ENCODE peak calls at places on chromosome 21, in eight cellular contexts. C is sigmoid colon, V is testis, Q is lower leg skin, D is NB4, F is adrenal gland, J is body of pancreas, B is uterus. Y is an unnamed sample.

GRCh38 chr21:45981641-45982255 is at the start of gene COL6A1:
- DNase-seq in C (peak; percentile 91), B (peak; percentile 75), V (peak; percentile 67), F (peak; percentile 74), Q (peak; percentile 49), J (peak; percentile 72), D (peak; percentile 49), Y (peak; percentile 83)

GRCh38 chr21:24895885-24896734 is 711.2 kb downstream of the MRPL39 start:
- DNase-seq in B (no peak), V (peak; percentile 56), C (no peak), F (peak; percentile 18), Q (no peak), J (peak; percentile 10), D (peak; percentile 25), Y (no peak)

GRCh38 chr21:35051287-35051818 is 2.3 kb upstream of the RUNX1 start:
- DNase-seq in D (peak; percentile 97), Q (peak; percentile 84), B (peak; percentile 32), J (peak; percentile 87), F (peak; percentile 83), C (peak; percentile 90), V (peak; percentile 75), Y (peak; percentile 96)

GRCh38 chr21:38774152-38774551 is 31.6 kb upstream of the ETS2 start:
- DNase-seq in F (no peak), C (no peak), B (no peak), D (no peak), Q (no peak), J (no peak), V (no peak), Y (no peak)

GRCh38 chr21:39430954-39431353 is 14.6 kb downstream of the LCA5L start:
- DNase-seq in J (no peak), Q (no peak), C (no peak), F (no peak), D (no peak), B (no peak), V (no peak), Y (no peak)

GRCh38 chr21:14120091-14120734 is 90.5 kb downstream of the LIPI start:
- DNase-seq in Q (no peak), B (no peak), D (peak; percentile 64), V (peak; percentile 48), C (no peak), F (peak; percentile 35), J (peak; percentile 68), Y (no peak)

GRCh38 chr21:25963186-25963585 is 207.4 kb downstream of the APP start:
- DNase-seq in Q (no peak), J (no peak), C (no peak), F (peak; percentile 49), B (no peak), V (no peak), D (no peak), Y (no peak)

GRCh38 chr21:45989355-45990048 is 7.9 kb downstream of the COL6A1 start:
- DNase-seq in F (peak; percentile 6), D (no peak), V (peak; percentile 9), Q (no peak), J (no peak), C (peak; percentile 67), B (peak; percentile 20), Y (peak; percentile 69)

GRCh38 chr21:43361493-43362296 is 65.2 kb downstream of the SIK1 start:
- DNase-seq in F (no peak), C (peak; percentile 83), D (no peak), Q (peak; percentile 86), V (peak; percentile 55), B (no peak), J (no peak), Y (peak; percentile 87)

GRCh38 chr21:8997011-8997440 is 1524.4 kb upstream of the TPTE start:
- DNase-seq in V (no peak), J (no peak), B (no peak), F (no peak), D (no peak), C (no peak), Q (no peak), Y (no peak)

GRCh38 chr21:38735807-38736206 is 69.9 kb upstream of the ETS2 start:
- DNase-seq in F (no peak), B (no peak), D (no peak), Q (no peak), V (no peak), J (no peak), C (no peak), Y (no peak)

GRCh38 chr21:39349211-39350093 is 564 bp upstream of the HMGN1 start:
- DNase-seq in J (peak; percentile 99), Q (peak; percentile 95), F (peak; percentile 97), C (peak; percentile 96), B (peak; percentile 94), V (peak; percentile 98), D (peak; percentile 98), Y (peak; percentile 99)

GRCh38 chr21:34933609-34934345 is 115.3 kb downstream of the RUNX1 start:
- DNase-seq in Q (no peak), V (no peak), F (no peak), D (no peak), J (no peak), B (no peak), C (no peak), Y (peak; percentile 67)

DNA sequence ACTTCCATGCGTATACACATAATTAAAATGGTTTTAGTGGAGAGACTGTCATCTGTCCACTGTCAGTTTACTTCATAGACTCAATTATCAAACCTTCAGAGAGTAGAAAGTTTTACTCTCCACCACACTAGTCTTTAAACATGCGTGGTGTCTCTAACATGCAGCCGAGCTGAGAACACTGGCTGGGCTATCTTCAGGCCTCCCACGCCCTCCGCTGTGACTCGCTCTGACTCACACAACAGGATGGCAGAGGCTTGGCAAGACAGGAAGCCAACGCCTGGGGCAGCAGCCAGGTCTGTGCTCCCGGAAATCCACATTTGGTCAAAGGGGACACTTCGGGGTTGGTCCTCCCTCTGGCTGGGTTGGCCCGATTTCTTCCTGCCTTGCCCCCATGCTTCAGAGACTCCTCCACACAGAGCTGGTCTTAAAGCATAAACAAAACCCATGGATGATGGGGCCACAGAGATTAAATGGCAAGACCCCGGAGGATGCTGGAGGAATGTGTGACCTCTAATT is 22.7 kb upstream of the IFNGR2 start:
- DNase-seq in J (peak; percentile 73), C (peak; percentile 90), D (peak; percentile 98), V (peak; percentile 94), Q (peak; percentile 94), B (peak; percentile 84), F (peak; percentile 94), Y (peak; percentile 97)
- TF ChIP-seq POLR2A in J (no peak), C (peak; percentile 18), D (no peak), V (no peak), Q (no peak), B (no peak), F (no peak), Y (no peak)

GRCh38 chr21:37449302-37449937 is 82.8 kb downstream of the DYRK1A start:
- DNase-seq in V (no peak), D (no peak), B (no peak), C (no peak), F (no peak), Q (no peak), J (no peak), Y (no peak)

GRCh38 chr21:37447288-37447936 is 80.8 kb downstream of the DYRK1A start:
- DNase-seq in B (no peak), F (no peak), Q (no peak), J (no peak), C (no peak), D (no peak), V (no peak), Y (no peak)

GRCh38 chr21:37445228-37445627 is 78.7 kb downstream of the DYRK1A start:
- DNase-seq in B (peak; percentile 31), F (no peak), D (no peak), J (no peak), C (no peak), Q (no peak), V (no peak), Y (no peak)

GRCh38 chr21:37443683-37444082 is 77.1 kb downstream of the DYRK1A start:
- DNase-seq in C (no peak), Q (no peak), D (no peak), J (no peak), F (no peak), V (no peak), B (no peak), Y (no peak)

GRCh38 chr21:37446552-37446951 is 80.0 kb downstream of the DYRK1A start:
- DNase-seq in F (peak; percentile 29), J (no peak), D (no peak), V (no peak), B (no peak), C (no peak), Q (no peak), Y (no peak)
- TF ChIP-seq CTCF in F (no peak), J (no peak), D (no peak), V (no peak), B (no peak), C (no peak), Q (no peak), Y (no peak)

GRCh38 chr21:42346866-42347600 is 3.8 kb downstream of the TFF2 start:
- DNase-seq in D (no peak), V (no peak), J (no peak), Q (no peak), B (no peak), F (no peak), C (no peak), Y (peak; percentile 52)

GRCh38 chr21:42346441-42346840 is 4.4 kb downstream of the TFF2 start:
- DNase-seq in J (no peak), B (no peak), C (no peak), V (no peak), Q (no peak), D (no peak), F (no peak), Y (peak; percentile 14)

GRCh38 chr21:42348762-42349161 is 2.0 kb downstream of the TFF2 start:
- DNase-seq in V (no peak), C (no peak), F (no peak), Q (no peak), B (no peak), D (no peak), J (no peak), Y (peak; percentile 4)

GRCh38 chr21:42349420-42350075 is 1.2 kb downstream of the TFF2 start:
- DNase-seq in Q (no peak), V (no peak), C (peak; percentile 29), D (no peak), B (no peak), F (no peak), J (no peak), Y (peak; percentile 21)

DNA sequence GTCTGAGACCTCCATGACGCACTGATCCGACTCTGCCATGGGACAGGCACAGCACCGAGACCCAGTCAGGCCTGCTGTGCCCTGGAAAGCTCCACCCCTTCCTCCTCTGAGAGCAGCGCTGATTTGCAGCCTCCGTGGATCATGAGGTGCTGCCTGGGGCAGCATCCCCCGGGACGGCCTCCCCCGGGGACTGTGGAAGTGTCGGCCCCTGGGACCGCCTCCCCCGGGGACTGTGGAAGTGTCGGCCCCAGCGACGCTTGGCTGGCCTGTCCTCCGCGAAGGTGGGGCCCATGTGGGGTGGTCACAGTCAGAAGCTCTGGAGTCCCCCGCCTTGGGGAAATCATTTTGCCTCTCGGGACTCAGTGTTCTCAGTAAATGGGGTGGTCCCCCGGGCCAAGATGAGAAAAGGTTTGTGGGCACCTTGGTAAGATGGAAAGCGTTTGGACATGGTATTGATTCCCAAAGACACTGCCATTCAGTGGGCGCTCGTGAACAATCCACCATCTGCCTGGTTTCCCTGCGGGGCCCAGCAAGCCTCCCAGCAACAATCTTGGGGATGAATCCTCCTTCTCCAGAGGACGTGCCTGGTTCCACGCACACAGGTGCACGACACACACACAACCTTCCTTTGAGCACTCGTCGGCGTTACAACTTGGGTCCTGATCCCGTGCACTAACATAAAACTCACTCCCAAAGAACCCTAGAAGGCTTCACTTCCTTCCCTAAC is 3.0 kb downstream of the TFF2 start:
- DNase-seq in B (no peak), V (no peak), Q (no peak), F (no peak), C (no peak), D (no peak), J (no peak), Y (peak; percentile 56)
- H3K4me3 ChIP-seq in B (no peak overlapping the region), V (peak overlapping the region; percentile 5), Q (no peak overlapping the region), F (no peak overlapping the region), C (no peak overlapping the region), D (no peak overlapping the region), J (no peak overlapping the region), Y (no peak overlapping the region)

GRCh38 chr21:29056538-29057050 is 16.9 kb downstream of the CCT8 start:
- DNase-seq in Q (no peak), F (no peak), C (no peak), B (no peak), J (no peak), V (no peak), D (no peak), Y (no peak)
- TF ChIP-seq POLR2A in Q (no peak), F (no peak), C (no peak), B (no peak), J (no peak), V (no peak), D (no peak), Y (no peak)

Y was measured in spleen.